ENCODE peak calls at places on chromosomes 6 and 20, in five cellular contexts. One of them, this sample, is unnamed. For H3K27me3, the result is how much of the 10 kb centered on the place peaks cover.

GRCh38 chr6:41756354-41756753 is 9.2 kb upstream of the PGC start:
- DNase-seq in SK-N-SH: no peak
- DNase-seq in HCT116: no peak
- DNase-seq in K562: no peak
- DNase-seq in GM23338: no peak
- DNase-seq in this sample: no peak

GRCh38 chr20:62787329-62787728 is 8.9 kb upstream of the MRGBP start:
- DNase-seq in SK-N-SH: no peak
- DNase-seq in HCT116: no peak
- DNase-seq in K562: no peak
- DNase-seq in GM23338: no peak
- DNase-seq in this sample: no peak

GRCh38 chr20:4109307-4109564 is 93.9 kb upstream of the RNF24 start:
- DNase-seq in SK-N-SH: peak
- DNase-seq in HCT116: no peak
- DNase-seq in K562: no peak
- DNase-seq in GM23338: no peak
- DNase-seq in this sample: no peak

GRCh38 chr6:135922170-135922569 is 70.7 kb downstream of the PDE7B start:
- DNase-seq in SK-N-SH: peak
- DNase-seq in HCT116: peak
- DNase-seq in K562: no peak
- DNase-seq in GM23338: peak
- DNase-seq in this sample: no peak

GRCh38 chr6:147154454-147154853 is 49.8 kb upstream of the STXBP5 start:
- DNase-seq in SK-N-SH: no peak
- DNase-seq in HCT116: no peak
- DNase-seq in K562: no peak
- DNase-seq in GM23338: no peak
- DNase-seq in this sample: no peak

GRCh38 chr20:37449276-37449675 is 71.8 kb upstream of the NNAT start:
- DNase-seq in SK-N-SH: no peak
- DNase-seq in HCT116: no peak
- DNase-seq in K562: no peak
- DNase-seq in GM23338: no peak
- DNase-seq in this sample: no peak

GRCh38 chr6:143647712-143648111 is 30.1 kb upstream of the PHACTR2 start:
- DNase-seq in SK-N-SH: no peak
- DNase-seq in HCT116: no peak
- DNase-seq in K562: no peak
- DNase-seq in GM23338: peak
- DNase-seq in this sample: peak

GRCh38 chr6:70686548-70687133 is 19.0 kb downstream of the SMAP1 start:
- DNase-seq in SK-N-SH: peak
- DNase-seq in HCT116: no peak
- DNase-seq in K562: peak
- DNase-seq in GM23338: peak
- DNase-seq in this sample: no peak

GRCh38 chr6:101853226-101853625 is 459.7 kb downstream of the GRIK2 start:
- DNase-seq in SK-N-SH: no peak
- DNase-seq in HCT116: no peak
- DNase-seq in K562: no peak
- DNase-seq in GM23338: no peak
- DNase-seq in this sample: no peak

DNA sequence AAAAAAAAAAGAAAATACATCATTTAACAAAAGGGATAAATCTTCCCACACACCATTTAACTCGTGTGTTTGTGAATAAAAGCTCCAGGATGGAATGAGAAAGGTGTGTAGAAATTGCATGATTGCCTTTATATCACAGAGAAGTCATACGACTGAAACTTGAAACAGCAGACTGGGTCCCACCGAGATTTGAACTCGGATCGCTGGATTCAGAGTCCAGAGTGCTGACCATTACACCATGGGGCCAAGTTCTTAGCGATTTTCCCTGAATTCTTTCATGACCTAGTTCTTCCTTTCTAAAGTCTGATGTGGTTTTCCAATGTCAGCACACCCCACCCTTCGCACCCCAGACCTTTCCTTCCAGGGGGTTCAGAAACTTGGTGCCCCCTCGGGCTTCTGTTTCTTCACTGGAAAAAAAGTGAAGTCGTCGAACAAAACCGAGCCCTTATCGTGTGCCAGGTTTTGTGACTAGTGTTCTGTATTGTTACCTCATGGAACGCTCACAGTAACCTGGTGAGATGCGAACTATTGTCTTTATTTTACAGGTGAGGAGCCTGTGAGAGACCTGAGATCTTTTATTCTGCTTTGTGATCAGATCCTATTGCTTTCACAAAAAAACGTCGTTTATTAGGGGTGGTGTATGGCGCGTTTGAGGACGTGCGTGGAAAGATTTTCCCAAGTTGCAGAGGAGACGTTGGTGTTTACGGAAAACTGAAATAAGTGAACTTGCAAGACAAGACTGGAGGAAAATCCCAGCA is 120.8 kb downstream of the OR2B2 start:
- DNase-seq in SK-N-SH: peak
- DNase-seq in HCT116: peak
- DNase-seq in K562: peak
- DNase-seq in GM23338: peak
- DNase-seq in this sample: peak
- H3K27me3 ChIP-seq in SK-N-SH: under half
- H3K27me3 ChIP-seq in HCT116: under half
- H3K27me3 ChIP-seq in K562: under half
- H3K27me3 ChIP-seq in GM23338: under half
- H3K27me3 ChIP-seq in this sample: under half

GRCh38 chr6:106223300-106223930 is 102.1 kb downstream of the ATG5 start:
- DNase-seq in SK-N-SH: peak
- DNase-seq in HCT116: peak
- DNase-seq in K562: peak
- DNase-seq in GM23338: peak
- DNase-seq in this sample: peak
- TF ChIP-seq REST in SK-N-SH: no peak
- TF ChIP-seq REST in HCT116: no peak
- TF ChIP-seq REST in K562: no peak
- TF ChIP-seq REST in GM23338: no peak
- TF ChIP-seq REST in this sample: no peak

GRCh38 chr6:22149501-22150490 is 147.0 kb downstream of the PRL start:
- DNase-seq in SK-N-SH: peak
- DNase-seq in HCT116: no peak
- DNase-seq in K562: no peak
- DNase-seq in GM23338: no peak
- DNase-seq in this sample: no peak

GRCh38 chr6:22152871-22153270 is 144.0 kb downstream of the PRL start:
- DNase-seq in SK-N-SH: no peak
- DNase-seq in HCT116: no peak
- DNase-seq in K562: no peak
- DNase-seq in GM23338: no peak
- DNase-seq in this sample: no peak

GRCh38 chr6:22157233-22157632 is 139.6 kb downstream of the PRL start:
- DNase-seq in SK-N-SH: no peak
- DNase-seq in HCT116: no peak
- DNase-seq in K562: no peak
- DNase-seq in GM23338: no peak
- DNase-seq in this sample: no peak

GRCh38 chr6:22151892-22152291 is 144.9 kb downstream of the PRL start:
- DNase-seq in SK-N-SH: no peak
- DNase-seq in HCT116: no peak
- DNase-seq in K562: no peak
- DNase-seq in GM23338: no peak
- DNase-seq in this sample: no peak

DNA sequence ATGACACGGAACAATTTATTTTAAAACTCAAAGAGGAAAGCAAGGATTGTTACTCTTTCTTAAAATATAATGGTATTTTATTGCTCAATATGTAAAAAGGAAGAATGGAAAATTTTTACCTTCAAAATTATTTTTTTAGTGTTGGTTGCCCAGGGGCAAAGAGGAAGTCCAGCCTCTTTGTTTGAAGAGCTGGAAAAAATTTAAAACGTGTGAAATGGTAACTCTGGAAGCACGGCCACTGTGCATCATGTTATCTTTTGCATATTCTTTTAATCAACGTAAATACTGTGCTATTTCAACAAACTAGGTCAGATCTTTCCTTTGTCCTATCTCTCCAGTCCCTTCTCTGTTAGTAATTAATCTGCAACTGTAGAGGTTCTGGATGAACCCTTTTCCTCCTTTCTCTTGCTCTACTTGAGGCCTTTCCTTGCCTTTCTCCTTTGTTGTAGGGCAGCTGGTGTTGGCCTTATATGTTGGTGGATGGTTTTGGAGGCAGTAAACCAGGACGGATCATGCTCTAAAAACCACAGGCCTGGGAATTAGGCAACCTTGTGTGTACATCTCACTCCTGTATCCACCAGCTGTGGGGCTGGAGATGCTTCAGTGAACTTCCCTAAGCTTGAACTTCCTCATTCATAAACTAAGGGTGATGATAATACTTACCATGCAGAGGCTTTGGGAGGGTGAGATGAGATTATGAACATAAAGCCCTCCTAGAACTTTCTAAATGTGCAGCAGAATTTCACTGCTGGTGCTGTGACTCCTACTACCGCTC is 143.3 kb downstream of the PRL start:
- DNase-seq in SK-N-SH: no peak
- DNase-seq in HCT116: no peak
- DNase-seq in K562: no peak
- DNase-seq in GM23338: no peak
- DNase-seq in this sample: peak
- H3K27me3 ChIP-seq in SK-N-SH: under half
- H3K27me3 ChIP-seq in HCT116: under half
- H3K27me3 ChIP-seq in K562: under half
- H3K27me3 ChIP-seq in GM23338: under half
- H3K27me3 ChIP-seq in this sample: under half

GRCh38 chr20:58112017-58112781 is 116.3 kb downstream of the ANKRD60 start:
- DNase-seq in SK-N-SH: no peak
- DNase-seq in HCT116: no peak
- DNase-seq in K562: no peak
- DNase-seq in GM23338: no peak
- DNase-seq in this sample: no peak
- TF ChIP-seq REST in SK-N-SH: no peak
- TF ChIP-seq REST in HCT116: no peak
- TF ChIP-seq REST in K562: no peak
- TF ChIP-seq REST in GM23338: no peak
- TF ChIP-seq REST in this sample: no peak

GRCh38 chr6:30450908-30451818 is 38.1 kb upstream of the HLA-E start:
- DNase-seq in SK-N-SH: no peak
- DNase-seq in HCT116: no peak
- DNase-seq in K562: no peak
- DNase-seq in GM23338: peak
- DNase-seq in this sample: peak

GRCh38 chr6:30447237-30447636 is 42.1 kb upstream of the HLA-E start:
- DNase-seq in SK-N-SH: no peak
- DNase-seq in HCT116: peak
- DNase-seq in K562: no peak
- DNase-seq in GM23338: peak
- DNase-seq in this sample: no peak

GRCh38 chr6:30450548-30450907 is 38.8 kb upstream of the HLA-E start:
- DNase-seq in SK-N-SH: no peak
- DNase-seq in HCT116: no peak
- DNase-seq in K562: no peak
- DNase-seq in GM23338: peak
- DNase-seq in this sample: no peak

GRCh38 chr6:30452736-30453507 is 36.4 kb upstream of the HLA-E start:
- DNase-seq in SK-N-SH: no peak
- DNase-seq in HCT116: no peak
- DNase-seq in K562: no peak
- DNase-seq in GM23338: peak
- DNase-seq in this sample: no peak
- H3K27me3 ChIP-seq in SK-N-SH: half or more
- H3K27me3 ChIP-seq in HCT116: under half
- H3K27me3 ChIP-seq in K562: half or more
- H3K27me3 ChIP-seq in GM23338: half or more
- H3K27me3 ChIP-seq in this sample: half or more

DNA sequence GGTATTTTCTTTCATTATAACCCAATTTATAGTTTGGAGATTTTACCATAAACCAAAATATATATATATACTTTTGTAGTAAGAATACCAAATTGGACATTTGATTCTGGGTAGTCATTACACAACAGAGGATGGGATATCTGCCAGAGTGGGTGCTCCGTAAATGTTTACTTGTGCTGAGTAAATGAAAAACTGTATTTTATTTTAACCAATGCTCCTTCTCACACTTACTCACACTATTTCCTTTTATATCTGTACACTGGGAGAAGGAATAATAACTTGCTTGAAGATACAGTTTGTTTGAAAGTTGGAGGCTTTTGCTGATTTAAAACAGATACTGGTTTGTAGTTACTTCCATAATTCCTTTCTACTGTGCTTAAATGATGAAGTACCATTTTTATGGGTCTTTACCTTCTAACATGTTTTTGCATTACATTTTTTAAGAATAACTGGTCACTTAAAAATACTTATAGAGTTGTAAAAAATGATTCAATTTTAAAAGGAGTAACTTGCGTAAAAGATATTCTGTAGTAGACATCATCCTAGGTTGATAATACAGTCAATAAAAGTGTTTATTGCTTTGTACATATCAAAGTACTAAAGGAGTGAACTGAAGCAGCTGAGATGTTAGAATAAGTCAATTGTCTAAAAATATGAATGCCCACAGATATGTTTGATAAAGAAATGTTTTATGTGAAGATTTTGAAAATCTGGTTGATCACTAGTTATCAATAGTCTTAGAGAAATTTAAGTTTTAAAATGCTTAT is 411.7 kb downstream of the UTRN start:
- DNase-seq in SK-N-SH: no peak
- DNase-seq in HCT116: no peak
- DNase-seq in K562: no peak
- DNase-seq in GM23338: no peak
- DNase-seq in this sample: no peak
- TF ChIP-seq REST in SK-N-SH: no peak
- TF ChIP-seq REST in HCT116: no peak
- TF ChIP-seq REST in K562: no peak
- TF ChIP-seq REST in GM23338: no peak
- TF ChIP-seq REST in this sample: no peak

DNA sequence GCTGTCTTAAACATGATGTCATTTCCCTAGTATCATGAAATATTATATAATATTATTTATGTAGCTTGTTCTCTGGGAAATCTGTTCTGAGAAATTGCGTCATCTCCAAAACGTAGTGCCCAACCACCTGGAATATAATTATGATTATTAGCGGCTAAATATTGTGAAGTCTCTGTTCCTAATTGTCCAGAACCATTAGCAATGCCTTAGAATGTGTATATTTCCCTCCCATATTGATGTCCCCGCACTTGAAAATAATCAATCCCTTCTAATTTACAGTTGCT is 54.4 kb downstream of the OTOR start:
- DNase-seq in SK-N-SH: no peak
- DNase-seq in HCT116: no peak
- DNase-seq in K562: no peak
- DNase-seq in GM23338: no peak
- DNase-seq in this sample: no peak
- H3K27me3 ChIP-seq in SK-N-SH: under half
- H3K27me3 ChIP-seq in HCT116: under half
- H3K27me3 ChIP-seq in K562: under half
- H3K27me3 ChIP-seq in GM23338: under half
- H3K27me3 ChIP-seq in this sample: under half

This sample was measured in HL-60.